ENCODE peak calls at places on chromosomes 16 and 17, in nine cellular contexts. M, U, F, I, H, J, Y, E and T are unnamed samples.

GRCh38 chr16:1158456-1159324 is 5.8 kb downstream of the CACNA1H start:
- DNase-seq in M (no peak), I (no peak), Y (peak; percentile 68), E (no peak), H (no peak), U (no peak), J (no peak), F (peak; percentile 54), T (no peak)

GRCh38 chr16:53291757-53292392 is 142.4 kb upstream of the RBL2 start:
- DNase-seq in M (peak; percentile 37), J (no peak), I (no peak), U (no peak), Y (no peak), F (no peak), H (no peak), E (no peak), T (peak; percentile 17)

GRCh38 chr17:55969577-55969976 is 183.7 kb upstream of the ANKFN1 start:
- DNase-seq in F (no peak), M (no peak), Y (no peak), E (no peak), J (no peak), U (no peak), H (no peak), I (no peak), T (peak; percentile 53)

GRCh38 chr17:72840019-72840418 is 252.5 kb downstream of the SLC39A11 start:
- DNase-seq in U (no peak), H (no peak), J (no peak), F (no peak), M (no peak), Y (no peak), I (no peak), E (no peak), T (no peak)

GRCh38 chr17:56681561-56682266 is 88.2 kb downstream of the NOG start:
- DNase-seq in F (no peak), J (peak; percentile 49), M (peak; percentile 79), H (no peak), Y (no peak), E (no peak), I (peak; percentile 98), U (no peak), T (peak; percentile 96)

GRCh38 chr17:64747938-64748540 is 85.9 kb upstream of the SMURF2 start:
- DNase-seq in H (no peak), I (no peak), U (no peak), E (no peak), M (peak; percentile 21), F (no peak), J (no peak), Y (no peak), T (no peak)

GRCh38 chr16:49588061-49588460 is 214.5 kb downstream of the C16orf78 start:
- DNase-seq in H (peak; percentile 24), F (no peak), M (no peak), Y (no peak), U (no peak), J (no peak), E (no peak), I (no peak), T (no peak)

GRCh38 chr17:19286751-19287341 is 49.7 kb downstream of the EPN2 start:
- DNase-seq in F (no peak), E (no peak), I (no peak), M (no peak), U (no peak), J (no peak), Y (no peak), H (no peak), T (no peak)

GRCh38 chr16:85425061-85425662 is 188.0 kb upstream of the GSE1 start:
- DNase-seq in J (no peak), I (no peak), M (no peak), F (peak; percentile 10), U (no peak), H (no peak), Y (peak; percentile 21), E (peak; percentile 5), T (no peak)

GRCh38 chr17:44591223-44591622 is 33.9 kb downstream of the FZD2 start:
- DNase-seq in Y (no peak), I (no peak), H (no peak), M (no peak), E (no peak), F (no peak), J (no peak), U (no peak), T (no peak)

GRCh38 chr17:80883831-80884735 is 107.6 kb upstream of the CHMP6 start:
- DNase-seq in U (no peak), E (no peak), Y (no peak), J (no peak), M (no peak), F (no peak), H (no peak), I (no peak), T (no peak)

GRCh38 chr17:80887639-80888175 is 103.9 kb upstream of the CHMP6 start:
- DNase-seq in U (no peak), M (no peak), I (no peak), E (no peak), H (no peak), Y (no peak), J (no peak), F (no peak), T (no peak)

GRCh38 chr17:80886641-80887573 is 104.7 kb upstream of the CHMP6 start:
- DNase-seq in U (no peak), H (no peak), M (no peak), E (no peak), I (no peak), Y (no peak), J (no peak), F (no peak), T (no peak)

GRCh38 chr17:80884811-80885210 is 106.8 kb upstream of the CHMP6 start:
- DNase-seq in J (no peak), H (no peak), F (no peak), Y (no peak), U (no peak), E (no peak), I (no peak), M (no peak), T (no peak)

GRCh38 chr17:80885922-80886582 is 105.6 kb upstream of the CHMP6 start:
- DNase-seq in F (no peak), J (no peak), U (no peak), H (no peak), M (no peak), E (no peak), Y (no peak), I (no peak), T (no peak)
- TF ChIP-seq CTCF in F (no peak), J (no peak), U (no peak), H (no peak), M (no peak), E (no peak), Y (no peak), I (no peak), T (no peak)

DNA sequence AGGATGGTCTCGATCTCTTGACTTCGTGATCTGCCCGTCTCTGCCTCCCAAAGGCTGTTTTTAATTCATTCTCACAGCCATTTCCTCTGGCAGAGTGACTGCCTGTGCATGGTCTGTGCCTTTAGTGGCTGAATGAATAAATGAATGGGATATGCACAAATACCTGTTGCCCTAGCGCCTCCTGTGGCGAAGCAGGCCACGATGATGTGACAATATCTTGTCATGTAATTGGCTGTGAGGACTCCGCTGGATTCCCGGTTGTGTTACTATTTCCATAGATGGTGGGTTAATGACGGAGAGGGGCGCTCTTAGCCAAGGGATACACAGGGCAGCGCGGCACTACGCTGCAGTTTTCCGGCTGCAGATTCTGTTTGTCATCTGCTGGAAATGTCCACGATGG is 26.8 kb upstream of the ENDOV start:
- DNase-seq in J (no peak), M (no peak), U (no peak), F (no peak), I (no peak), Y (no peak), H (no peak), E (no peak), T (no peak)
- TF ChIP-seq CTCF in J (no peak), M (no peak), U (no peak), F (no peak), I (no peak), Y (no peak), H (no peak), E (no peak), T (no peak)

GRCh38 chr16:89154390-89155183 is 17.0 kb upstream of the CDH15 start:
- DNase-seq in Y (no peak), U (no peak), I (no peak), J (no peak), H (no peak), E (no peak), M (no peak), F (no peak), T (no peak)

GRCh38 chr16:89155851-89156739 is 15.5 kb upstream of the CDH15 start:
- DNase-seq in U (no peak), M (no peak), J (peak; percentile 21), Y (no peak), I (no peak), F (no peak), H (no peak), E (no peak), T (no peak)

GRCh38 chr16:89156740-89157645 is 14.6 kb upstream of the CDH15 start:
- DNase-seq in M (no peak), Y (no peak), U (no peak), E (no peak), J (no peak), I (no peak), H (no peak), F (no peak), T (no peak)

GRCh38 chr16:89153848-89154271 is 17.7 kb upstream of the CDH15 start:
- DNase-seq in H (no peak), I (no peak), E (no peak), U (no peak), F (no peak), J (no peak), M (no peak), Y (no peak), T (no peak)

GRCh38 chr16:89155184-89155679 is 16.3 kb upstream of the CDH15 start:
- DNase-seq in F (peak; percentile 38), I (no peak), J (peak; percentile 81), M (peak; percentile 52), U (no peak), Y (no peak), H (peak; percentile 79), E (no peak), T (no peak)
- TF ChIP-seq CTCF in F (no peak), I (no peak), J (no peak), M (no peak), U (no peak), Y (no peak), H (no peak), E (no peak), T (no peak)

DNA sequence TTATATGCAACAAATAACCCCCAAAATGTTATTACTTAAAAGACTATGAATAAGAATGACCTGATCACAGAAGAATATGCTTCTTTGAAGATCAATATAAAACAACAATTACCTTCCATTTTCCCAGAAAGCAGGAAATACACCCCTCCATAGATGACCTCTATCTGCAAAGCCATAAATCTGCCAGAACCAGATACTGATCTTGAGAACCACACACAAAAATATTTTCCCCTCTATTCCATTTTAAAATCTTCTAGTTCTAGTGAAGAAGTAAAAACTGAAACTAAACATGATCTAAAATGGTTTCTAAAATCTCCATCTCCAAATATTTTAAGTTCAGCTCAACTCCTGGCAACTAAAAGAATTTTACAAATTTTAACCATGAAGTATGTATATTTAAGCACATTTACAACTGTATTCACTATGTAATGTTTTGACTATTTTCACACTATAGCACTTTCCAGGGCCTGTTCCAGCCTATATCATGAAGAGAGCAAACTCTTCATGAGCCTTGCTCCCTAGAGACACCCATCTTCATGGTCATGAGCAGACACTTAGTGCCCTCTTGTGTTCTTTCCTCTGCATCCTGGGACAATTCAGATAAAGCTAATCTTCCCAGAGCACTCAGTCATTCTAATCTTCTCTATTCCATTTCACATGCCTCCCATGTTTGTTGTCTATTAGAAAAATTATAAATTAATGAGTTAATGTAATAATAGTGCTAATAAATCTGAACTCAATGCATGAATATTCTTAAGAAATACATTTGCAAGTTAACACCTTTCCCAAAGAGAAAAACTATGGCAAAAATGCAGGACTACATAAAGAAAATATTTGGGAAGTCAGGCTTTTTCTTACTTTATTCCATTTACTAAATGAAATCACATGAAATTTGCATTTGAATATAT is 87.0 kb downstream of the HELZ start:
- DNase-seq in Y (no peak), H (no peak), U (no peak), I (no peak), E (no peak), J (no peak), M (no peak), F (no peak), T (no peak)
- TF ChIP-seq CTCF in Y (no peak), H (no peak), U (peak; percentile 52), I (no peak), E (peak; percentile 37), J (peak; percentile 48), M (peak; percentile 48), F (peak; percentile 18), T (peak; percentile 55)